ENCODE peak calls at places on chromosomes 1 and 21, in eight cellular contexts. One of them, this sample, is unnamed.

GRCh38 chr1:113046569-113046968 is 26.4 kb upstream of the LRIG2 start:
- DNase-seq in HL-60: peak
- DNase-seq in GM23338: no peak
- DNase-seq in HepG2: no peak
- DNase-seq in HCT116: no peak
- DNase-seq in A549: no peak
- DNase-seq in K562: no peak
- DNase-seq in SK-N-SH: no peak
- DNase-seq in this sample: no peak

GRCh38 chr1:114902343-114902742 is 47.7 kb downstream of the SYCP1 start:
- DNase-seq in HepG2: no peak
- DNase-seq in GM23338: peak
- DNase-seq in K562: peak
- DNase-seq in A549: no peak
- DNase-seq in HCT116: no peak
- DNase-seq in HL-60: no peak
- DNase-seq in SK-N-SH: peak
- DNase-seq in this sample: no peak

GRCh38 chr21:42568834-42569731 is 55.4 kb downstream of the SLC37A1 start:
- DNase-seq in SK-N-SH: no peak
- DNase-seq in HL-60: no peak
- DNase-seq in K562: no peak
- DNase-seq in HepG2: no peak
- DNase-seq in HCT116: no peak
- DNase-seq in GM23338: no peak
- DNase-seq in A549: no peak
- DNase-seq in this sample: no peak

GRCh38 chr1:93324486-93325464 is 20.9 kb upstream of the DR1 start:
- DNase-seq in HepG2: no peak
- DNase-seq in HCT116: peak
- DNase-seq in HL-60: no peak
- DNase-seq in GM23338: no peak
- DNase-seq in A549: peak
- DNase-seq in SK-N-SH: no peak
- DNase-seq in K562: no peak
- DNase-seq in this sample: no peak

GRCh38 chr1:84246228-84246627 is 55.3 kb upstream of the SAMD13 start:
- DNase-seq in GM23338: no peak
- DNase-seq in K562: no peak
- DNase-seq in A549: no peak
- DNase-seq in HL-60: no peak
- DNase-seq in HepG2: no peak
- DNase-seq in SK-N-SH: no peak
- DNase-seq in HCT116: no peak
- DNase-seq in this sample: no peak

GRCh38 chr1:209926045-209926444 is 12.0 kb upstream of the SYT14 start:
- DNase-seq in HL-60: no peak
- DNase-seq in K562: no peak
- DNase-seq in GM23338: no peak
- DNase-seq in HCT116: no peak
- DNase-seq in HepG2: no peak
- DNase-seq in SK-N-SH: peak
- DNase-seq in A549: no peak
- DNase-seq in this sample: no peak

GRCh38 chr1:15272009-15272781 is 25.2 kb downstream of the FHAD1 start:
- DNase-seq in SK-N-SH: peak
- DNase-seq in GM23338: peak
- DNase-seq in HL-60: peak
- DNase-seq in HepG2: peak
- DNase-seq in A549: peak
- DNase-seq in HCT116: peak
- DNase-seq in K562: peak
- DNase-seq in this sample: peak

GRCh38 chr1:35222322-35223108 is 29.6 kb upstream of the SFPQ start:
- DNase-seq in HCT116: no peak
- DNase-seq in HepG2: no peak
- DNase-seq in GM23338: no peak
- DNase-seq in K562: peak
- DNase-seq in A549: no peak
- DNase-seq in SK-N-SH: peak
- DNase-seq in HL-60: no peak
- DNase-seq in this sample: no peak

DNA sequence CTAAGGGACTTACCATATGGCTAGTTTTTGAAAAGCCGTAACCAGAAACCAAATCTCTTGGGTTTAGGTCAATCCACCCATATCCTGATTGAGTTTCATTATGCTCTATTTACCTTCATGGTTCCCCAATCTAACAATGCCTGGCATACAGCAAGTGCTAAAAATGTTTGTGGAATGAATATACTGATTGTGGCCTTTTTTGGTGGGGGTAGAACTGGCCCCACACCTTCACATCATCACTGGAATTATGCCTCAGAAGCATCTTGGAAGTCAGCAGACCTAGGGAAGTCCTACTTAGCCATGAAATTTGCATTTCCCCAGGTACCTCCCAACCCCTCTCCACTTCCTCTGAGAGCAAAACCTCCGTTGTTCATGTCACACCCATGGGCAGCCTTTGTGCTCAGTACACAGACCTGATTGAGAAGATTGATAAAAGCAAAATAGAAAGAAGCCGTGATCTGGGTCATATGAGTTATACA is 17.8 kb upstream of the SLAMF1 start:
- DNase-seq in SK-N-SH: no peak
- DNase-seq in A549: no peak
- DNase-seq in HL-60: no peak
- DNase-seq in K562: no peak
- DNase-seq in HCT116: no peak
- DNase-seq in GM23338: no peak
- DNase-seq in HepG2: no peak
- DNase-seq in this sample: no peak
- H3K4me3 ChIP-seq in SK-N-SH: no peak
- H3K4me3 ChIP-seq in A549: no peak
- H3K4me3 ChIP-seq in HL-60: no peak
- H3K4me3 ChIP-seq in K562: no peak
- H3K4me3 ChIP-seq in HCT116: no peak
- H3K4me3 ChIP-seq in GM23338: no peak
- H3K4me3 ChIP-seq in HepG2: no peak
- H3K4me3 ChIP-seq in this sample: no peak

DNA sequence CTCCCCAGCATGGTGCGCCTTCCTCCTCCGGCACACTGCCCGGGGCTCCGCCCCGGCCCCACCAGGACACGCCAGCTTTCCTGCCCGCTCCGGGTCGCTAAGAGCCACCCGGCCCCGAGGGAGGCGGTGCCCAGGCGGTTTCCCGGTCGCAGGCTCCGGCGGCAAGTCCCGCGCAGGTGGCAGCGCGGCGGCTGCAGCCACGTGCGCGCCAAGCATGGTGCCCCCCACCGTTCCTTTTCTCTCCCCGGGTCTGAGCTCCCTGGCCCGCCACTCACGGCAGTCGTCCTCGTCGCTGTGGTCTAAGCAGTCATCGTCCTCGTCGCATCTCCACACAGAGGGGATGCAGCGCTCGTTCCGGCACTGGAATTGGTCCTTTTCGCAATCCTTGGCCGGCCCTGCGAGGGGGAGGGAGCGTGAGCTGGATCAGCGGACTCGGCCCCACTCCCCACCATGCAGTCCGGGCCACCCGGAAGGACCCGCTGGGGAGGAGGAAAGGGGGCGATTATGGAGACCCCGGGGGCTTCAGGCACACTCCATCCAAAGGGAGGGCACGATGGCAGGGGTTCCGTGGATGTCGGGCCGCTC is 1.2 kb downstream of the LRP8 start:
- DNase-seq in A549: no peak
- DNase-seq in GM23338: peak
- DNase-seq in HepG2: no peak
- DNase-seq in SK-N-SH: peak
- DNase-seq in K562: peak
- DNase-seq in HCT116: no peak
- DNase-seq in HL-60: no peak
- DNase-seq in this sample: no peak
- TF ChIP-seq REST in A549: peak
- TF ChIP-seq REST in GM23338: no peak
- TF ChIP-seq REST in HepG2: no peak
- TF ChIP-seq REST in SK-N-SH: no peak
- TF ChIP-seq REST in K562: no peak
- TF ChIP-seq REST in HCT116: no peak
- TF ChIP-seq REST in HL-60: no peak
- TF ChIP-seq REST in this sample: no peak

GRCh38 chr1:54546651-54547348 is 1.2 kb upstream of the ACOT11 start:
- DNase-seq in GM23338: no peak
- DNase-seq in K562: no peak
- DNase-seq in SK-N-SH: no peak
- DNase-seq in HL-60: peak
- DNase-seq in HCT116: no peak
- DNase-seq in HepG2: no peak
- DNase-seq in A549: no peak
- DNase-seq in this sample: no peak

GRCh38 chr1:54549181-54549924 is 1.3 kb downstream of the ACOT11 start:
- DNase-seq in SK-N-SH: no peak
- DNase-seq in HCT116: no peak
- DNase-seq in A549: no peak
- DNase-seq in GM23338: no peak
- DNase-seq in K562: no peak
- DNase-seq in HL-60: no peak
- DNase-seq in HepG2: no peak
- DNase-seq in this sample: no peak

GRCh38 chr1:54545916-54546635 is 2.0 kb upstream of the ACOT11 start:
- DNase-seq in SK-N-SH: no peak
- DNase-seq in GM23338: no peak
- DNase-seq in HL-60: no peak
- DNase-seq in K562: no peak
- DNase-seq in HepG2: no peak
- DNase-seq in HCT116: no peak
- DNase-seq in A549: no peak
- DNase-seq in this sample: no peak

GRCh38 chr1:54548389-54549044 is 489 bp downstream of the ACOT11 start:
- DNase-seq in HCT116: no peak
- DNase-seq in SK-N-SH: no peak
- DNase-seq in A549: no peak
- DNase-seq in HL-60: no peak
- DNase-seq in K562: no peak
- DNase-seq in HepG2: no peak
- DNase-seq in GM23338: no peak
- DNase-seq in this sample: no peak

DNA sequence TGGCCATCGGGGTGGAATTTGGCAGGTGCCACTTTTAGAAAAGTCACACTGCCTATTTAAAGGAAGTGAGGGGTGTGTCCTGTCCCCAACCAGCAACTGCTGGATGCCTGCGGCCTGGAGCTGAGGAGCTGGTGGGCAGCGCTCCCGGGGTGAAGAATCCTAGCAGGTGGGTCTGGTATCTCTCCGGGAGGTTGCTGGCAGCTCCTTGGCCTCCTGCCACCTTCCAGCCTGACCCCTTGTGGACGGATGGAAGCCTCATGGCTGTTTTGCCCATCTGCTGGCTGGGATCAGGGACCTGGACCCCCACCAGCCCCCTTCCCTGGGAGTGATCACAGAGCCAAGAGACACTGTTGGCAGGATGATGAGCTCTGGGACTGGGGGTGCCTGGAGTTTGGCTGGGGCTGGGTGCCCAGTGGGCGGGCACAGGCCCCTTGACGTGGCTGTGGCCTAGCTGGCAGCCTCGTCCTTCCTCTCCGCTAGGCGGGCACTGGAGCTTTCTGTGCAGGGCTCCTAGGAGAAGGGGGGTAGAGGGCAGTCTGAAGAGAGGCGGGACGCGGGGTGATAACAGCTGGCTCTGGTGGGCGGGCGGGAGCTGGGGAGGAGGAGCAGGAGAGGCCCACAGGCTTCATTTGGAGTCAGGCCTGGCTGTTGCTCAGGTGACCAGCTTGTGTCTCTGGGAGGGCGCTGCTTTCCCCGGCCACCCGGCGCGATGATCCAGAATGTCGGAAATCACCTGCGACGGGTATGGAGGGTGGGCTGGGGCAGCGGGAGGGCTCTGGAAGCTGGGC is at the start of gene ACOT11:
- DNase-seq in K562: no peak
- DNase-seq in GM23338: peak
- DNase-seq in A549: no peak
- DNase-seq in HCT116: no peak
- DNase-seq in SK-N-SH: peak
- DNase-seq in HepG2: peak
- DNase-seq in HL-60: peak
- DNase-seq in this sample: no peak
- H3K4me3 ChIP-seq in K562: no peak
- H3K4me3 ChIP-seq in GM23338: no peak
- H3K4me3 ChIP-seq in A549: no peak
- H3K4me3 ChIP-seq in HCT116: no peak
- H3K4me3 ChIP-seq in SK-N-SH: peak
- H3K4me3 ChIP-seq in HepG2: peak
- H3K4me3 ChIP-seq in HL-60: no peak
- H3K4me3 ChIP-seq in this sample: no peak

GRCh38 chr1:203408485-203409229 is 57.7 kb upstream of the FMOD start:
- DNase-seq in SK-N-SH: no peak
- DNase-seq in GM23338: no peak
- DNase-seq in A549: peak
- DNase-seq in HepG2: no peak
- DNase-seq in K562: peak
- DNase-seq in HCT116: no peak
- DNase-seq in HL-60: no peak
- DNase-seq in this sample: no peak

GRCh38 chr1:203404546-203404945 is 53.6 kb upstream of the FMOD start:
- DNase-seq in HCT116: no peak
- DNase-seq in GM23338: no peak
- DNase-seq in HepG2: no peak
- DNase-seq in HL-60: no peak
- DNase-seq in K562: no peak
- DNase-seq in SK-N-SH: no peak
- DNase-seq in A549: no peak
- DNase-seq in this sample: no peak

GRCh38 chr1:203407301-203407700 is 56.4 kb upstream of the FMOD start:
- DNase-seq in HL-60: no peak
- DNase-seq in GM23338: no peak
- DNase-seq in SK-N-SH: no peak
- DNase-seq in HepG2: no peak
- DNase-seq in HCT116: no peak
- DNase-seq in A549: no peak
- DNase-seq in K562: no peak
- DNase-seq in this sample: no peak

GRCh38 chr1:203405703-203406430 is 54.9 kb upstream of the FMOD start:
- DNase-seq in HL-60: no peak
- DNase-seq in HCT116: no peak
- DNase-seq in A549: no peak
- DNase-seq in K562: no peak
- DNase-seq in HepG2: no peak
- DNase-seq in GM23338: no peak
- DNase-seq in SK-N-SH: no peak
- DNase-seq in this sample: no peak

GRCh38 chr1:203406446-203407045 is 55.6 kb upstream of the FMOD start:
- DNase-seq in SK-N-SH: no peak
- DNase-seq in GM23338: no peak
- DNase-seq in HCT116: no peak
- DNase-seq in K562: no peak
- DNase-seq in A549: no peak
- DNase-seq in HL-60: no peak
- DNase-seq in HepG2: no peak
- DNase-seq in this sample: no peak
- TF ChIP-seq REST in SK-N-SH: no peak
- TF ChIP-seq REST in GM23338: no peak
- TF ChIP-seq REST in HCT116: no peak
- TF ChIP-seq REST in K562: no peak
- TF ChIP-seq REST in A549: no peak
- TF ChIP-seq REST in HL-60: no peak
- TF ChIP-seq REST in HepG2: no peak
- TF ChIP-seq REST in this sample: no peak

GRCh38 chr1:184052750-184053149 is 1.2 kb downstream of the TSEN15 start:
- DNase-seq in K562: no peak
- DNase-seq in HL-60: no peak
- DNase-seq in HepG2: no peak
- DNase-seq in GM23338: no peak
- DNase-seq in SK-N-SH: no peak
- DNase-seq in HCT116: no peak
- DNase-seq in A549: no peak
- DNase-seq in this sample: no peak
- H3K4me3 ChIP-seq in K562: peak
- H3K4me3 ChIP-seq in HL-60: peak
- H3K4me3 ChIP-seq in HepG2: peak
- H3K4me3 ChIP-seq in GM23338: peak
- H3K4me3 ChIP-seq in SK-N-SH: peak
- H3K4me3 ChIP-seq in HCT116: peak
- H3K4me3 ChIP-seq in A549: peak
- H3K4me3 ChIP-seq in this sample: peak

This sample was measured in Panc1.